ENCODE peak calls at places on chromosomes 3 and 15, in four cellular contexts. U, N, I and Y are unnamed samples.

GRCh38 chr3:170309044-170309443 is 48.5 kb upstream of the SKIL start:
- DNase-seq in U (no peak), I (no peak), N (no peak), Y (no peak)

GRCh38 chr15:60751985-60752952 is 273.3 kb upstream of the ICE2 start:
- DNase-seq in I (no peak), N (no peak), U (peak), Y (no peak)

GRCh38 chr3:134325722-134326121 is 48.5 kb downstream of the AMOTL2 start:
- DNase-seq in N (no peak), U (no peak), I (no peak), Y (no peak)

GRCh38 chr3:151379083-151379734 is 5.3 kb downstream of the P2RY12 start:
- DNase-seq in U (no peak), N (no peak), I (peak), Y (peak)

GRCh38 chr3:131217296-131217741 is 164.3 kb upstream of the NUDT16 start:
- DNase-seq in I (peak), U (no peak), N (no peak), Y (no peak)

GRCh38 chr3:126558336-126559071 is at the start of gene C3orf22:
- DNase-seq in N (no peak), I (no peak), U (peak), Y (peak)

GRCh38 chr15:101264011-101264410 is 12.2 kb upstream of the CHSY1 start:
- DNase-seq in U (no peak), N (no peak), I (no peak), Y (no peak)

GRCh38 chr3:17742092-17742836 is at the start of gene TBC1D5:
- DNase-seq in I (peak), N (peak), U (peak), Y (peak)

GRCh38 chr3:88031543-88032148 is 27.2 kb downstream of the CGGBP1 start:
- DNase-seq in N (no peak), U (peak), I (peak), Y (no peak)

GRCh38 chr3:113654851-113655250 is 41.6 kb downstream of the USF3 start:
- DNase-seq in U (no peak), N (no peak), I (no peak), Y (no peak)

GRCh38 chr3:47344971-47345370 is 35.9 kb upstream of the PTPN23 start:
- DNase-seq in N (no peak), U (no peak), I (no peak), Y (no peak)

GRCh38 chr3:197748597-197749314 is 927 bp upstream of the FYTTD1 start:
- DNase-seq in N (no peak), I (no peak), U (peak), Y (no peak)

GRCh38 chr3:159711560-159712333 is 276.9 kb upstream of the IL12A start:
- DNase-seq in U (peak), N (no peak), I (peak), Y (no peak)

GRCh38 chr3:66693461-66693912 is 192.7 kb upstream of the LRIG1 start:
- DNase-seq in U (peak), I (no peak), N (no peak), Y (no peak)

GRCh38 chr3:16374047-16375019 is 109.3 kb downstream of the OXNAD1 start:
- DNase-seq in N (no peak), I (no peak), U (no peak), Y (peak)

GRCh38 chr3:11328196-11328945 is 56.2 kb downstream of the ATG7 start:
- DNase-seq in I (no peak), N (no peak), U (no peak), Y (no peak)

GRCh38 chr3:65284971-65285370 is 597.2 kb upstream of the ADAMTS9 start:
- DNase-seq in N (no peak), I (no peak), U (no peak), Y (no peak)

GRCh38 chr3:115989927-115990326 is 366.6 kb downstream of the GAP43 start:
- DNase-seq in N (no peak), I (no peak), U (peak), Y (no peak)

GRCh38 chr15:93359037-93359779 is 270.2 kb upstream of the RGMA start:
- DNase-seq in I (no peak), N (no peak), U (no peak), Y (no peak)

GRCh38 chr3:111782447-111782782 is 76.7 kb upstream of the PHLDB2 start:
- DNase-seq in N (no peak), U (no peak), I (no peak), Y (no peak)

GRCh38 chr3:111782943-111783342 is 76.1 kb upstream of the PHLDB2 start:
- DNase-seq in N (no peak), I (no peak), U (no peak), Y (no peak)

GRCh38 chr3:111786922-111787321 is 72.1 kb upstream of the PHLDB2 start:
- DNase-seq in U (no peak), N (no peak), I (no peak), Y (no peak)

GRCh38 chr3:111785034-111785433 is 74.0 kb upstream of the PHLDB2 start:
- DNase-seq in I (no peak), N (no peak), U (no peak), Y (no peak)

GRCh38 chr3:111787556-111788463 is 71.3 kb upstream of the PHLDB2 start:
- DNase-seq in U (no peak), I (no peak), N (no peak), Y (no peak)
- H3K27ac ChIP-seq in U (no peak), I (no peak), N (no peak), Y (no peak)

GRCh38 chr3:128482857-128483656 is 9.9 kb downstream of the GATA2 start:
- DNase-seq in I (peak), N (peak), U (peak), Y (no peak)

GRCh38 chr3:128480717-128481437 is 12.1 kb downstream of the GATA2 start:
- DNase-seq in I (no peak), N (no peak), U (peak), Y (no peak)

GRCh38 chr3:128480278-128480677 is 12.7 kb downstream of the GATA2 start:
- DNase-seq in I (no peak), U (peak), N (no peak), Y (no peak)

GRCh38 chr3:128482175-128482856 is 10.7 kb downstream of the GATA2 start:
- DNase-seq in U (peak), N (peak), I (no peak), Y (no peak)

GRCh38 chr3:128481438-128481942 is 11.5 kb downstream of the GATA2 start:
- DNase-seq in N (peak), I (no peak), U (peak), Y (no peak)
- H3K27ac ChIP-seq in N (peak), I (no peak), U (no peak), Y (no peak)

GRCh38 chr15:90347666-90348065 is 4.4 kb upstream of the ZNF774 start:
- DNase-seq in I (no peak), U (no peak), N (no peak), Y (no peak)
- H3K27ac ChIP-seq in I (no peak), U (no peak), N (no peak), Y (no peak)

GRCh38 chr3:185221203-185221602 is 32.6 kb downstream of the EHHADH start:
- DNase-seq in U (no peak), N (no peak), I (no peak), Y (no peak)

GRCh38 chr3:185225080-185225479 is 28.8 kb downstream of the EHHADH start:
- DNase-seq in I (no peak), N (no peak), U (no peak), Y (no peak)

DNA sequence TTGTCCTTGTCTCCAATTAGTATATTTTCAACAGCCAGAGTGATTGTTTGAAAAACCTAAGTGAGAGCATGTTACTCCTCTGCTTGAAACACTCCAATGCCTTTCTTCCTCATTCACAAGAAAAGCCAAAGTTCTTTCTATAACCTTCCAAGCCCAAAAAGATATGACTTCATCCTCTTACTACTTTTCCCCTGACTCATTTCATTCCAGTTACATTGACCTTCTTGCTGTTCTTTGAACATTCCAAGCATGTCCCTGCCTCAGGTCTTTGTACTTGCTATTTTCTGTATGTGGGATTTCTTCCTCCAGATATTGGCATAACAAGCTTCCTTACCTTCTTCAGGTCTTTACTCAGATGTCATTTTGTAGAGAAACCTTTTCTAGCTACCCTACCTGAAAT is 28.3 kb downstream of the EHHADH start:
- DNase-seq in U (peak), N (no peak), I (no peak), Y (no peak)
- H3K27ac ChIP-seq in U (peak), N (no peak), I (no peak), Y (no peak)

GRCh38 chr15:48810414-48811324 is at the start of gene CEP152:
- DNase-seq in U (peak), I (peak), N (peak), Y (peak)
- H3K27ac ChIP-seq in U (peak), I (peak), N (peak), Y (peak)

DNA sequence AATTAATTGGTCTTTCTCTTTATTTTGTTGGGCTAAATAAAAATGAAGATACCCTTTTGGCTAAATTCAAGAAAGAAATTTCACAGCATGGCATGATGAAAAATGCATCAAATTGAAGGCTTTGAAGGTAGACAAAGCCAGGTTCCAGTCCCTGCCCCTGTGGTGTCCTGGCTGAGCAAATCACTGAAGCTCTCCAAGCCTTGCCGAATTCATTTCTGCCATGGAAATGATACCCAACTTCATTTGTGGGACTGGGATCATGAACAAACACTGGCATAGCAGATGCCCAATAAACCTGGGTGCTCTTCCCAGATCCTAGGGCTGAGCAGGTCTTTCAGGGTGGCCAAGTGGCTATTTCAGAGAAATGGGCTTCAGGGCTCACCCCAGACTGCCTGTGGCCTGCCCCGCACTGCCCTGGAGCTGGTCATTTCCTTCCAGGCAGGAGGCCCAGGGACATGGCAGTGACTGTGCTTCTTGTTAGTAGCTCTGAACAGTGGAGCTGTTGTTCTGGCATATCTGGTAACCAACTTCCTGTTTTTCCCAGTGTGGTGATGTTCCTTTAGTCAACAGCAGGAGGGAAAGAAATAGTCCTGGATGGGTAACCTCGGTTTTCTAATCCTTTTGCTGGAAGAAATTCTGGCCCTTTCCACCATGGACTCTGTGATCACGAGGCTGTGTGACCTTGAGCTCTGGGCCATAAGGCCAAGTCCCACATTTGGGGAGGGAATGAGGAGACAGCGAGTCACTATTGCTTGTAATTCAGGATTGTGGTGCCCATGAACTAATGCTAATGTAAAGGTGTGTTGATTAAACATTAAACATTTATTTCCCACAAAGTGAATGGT is 47.6 kb downstream of the CTDSPL start:
- DNase-seq in I (no peak), N (no peak), U (no peak), Y (no peak)
- H3K27ac ChIP-seq in I (peak), N (no peak), U (no peak), Y (no peak)

DNA sequence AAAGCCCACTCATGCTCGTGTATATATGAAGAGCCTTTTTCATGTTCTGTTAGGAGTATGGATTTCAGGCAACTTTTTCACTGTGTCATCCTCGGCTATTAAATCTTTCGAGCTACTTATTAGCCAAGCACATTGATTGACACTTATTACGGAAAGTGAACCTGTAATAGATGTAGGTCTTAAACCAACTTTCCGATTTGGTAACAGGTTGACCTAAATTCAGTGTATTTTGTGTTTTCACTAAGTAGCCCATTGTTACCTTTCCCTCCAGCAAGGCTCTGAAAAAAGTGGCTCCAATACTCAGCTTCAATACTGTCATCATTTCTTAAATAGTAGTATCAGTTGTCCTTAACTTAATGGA is 1.7 kb downstream of the PAK2 start:
- DNase-seq in U (no peak), N (no peak), I (no peak), Y (no peak)
- H3K27ac ChIP-seq in U (peak), N (peak), I (no peak), Y (peak)

GRCh38 chr15:55241895-55242294 is 45.2 kb upstream of the RSL24D1 start:
- DNase-seq in I (no peak), U (no peak), N (no peak), Y (no peak)
- H3K27ac ChIP-seq in I (no peak), U (peak), N (peak), Y (no peak)